ENCODE peak calls at places on chromosomes 6 and 20, in eight cellular contexts. F is A673; B is mucosa of gallbladder; A is HT1080; K is stimulated activated CD4-positive, alpha-beta T cell treated with anti-CD3 and anti-CD28 coated beads, Interleukin-12 subunit alpha, Interleukin-12 subunit beta, amount 100 ng/mL, for 4 hours; O is HEK293T; C is kidney; N is effector memory CD4-positive, alpha-beta T cell. V is an unnamed sample.

GRCh38 chr20:48599748-48600469 is 227.9 kb downstream of the PREX1 start:
- DNase-seq in F (no peak), B (no peak), A (no peak), K (no peak), O (no peak), C (peak; percentile 37), N (no peak), V (peak; percentile 40)

GRCh38 chr6:99092461-99092860 is 144.7 kb upstream of the FBXL4 start:
- DNase-seq in F (no peak), B (no peak), A (no peak), K (no peak), O (no peak), C (no peak), N (no peak), V (no peak)

GRCh38 chr6:87671555-87672029 is 30.4 kb downstream of the AKIRIN2 start:
- DNase-seq in F (no peak), B (no peak), A (no peak), K (no peak), O (no peak), C (no peak), N (no peak), V (no peak)

GRCh38 chr6:79269877-79270276 is 35.4 kb upstream of the HMGN3 start:
- DNase-seq in F (no peak), B (no peak), A (peak; percentile 47), K (no peak), O (no peak), C (no peak), N (no peak), V (no peak)

GRCh38 chr6:43505718-43506117 is 4.4 kb downstream of the LRRC73 start:
- DNase-seq in F (no peak), B (no peak), A (no peak), K (no peak), O (no peak), C (no peak), N (no peak), V (no peak)

GRCh38 chr6:118324081-118324480 is 224.0 kb upstream of the PLN start:
- DNase-seq in F (no peak), B (no peak), A (no peak), K (no peak), O (no peak), C (no peak), N (no peak), V (no peak)

GRCh38 chr6:106116125-106116524 is 30.0 kb downstream of the PRDM1 start:
- DNase-seq in F (no peak), B (peak; percentile 35), A (no peak), K (no peak), O (no peak), C (no peak), N (no peak), V (no peak)

GRCh38 chr6:53441035-53441493 is 92.3 kb upstream of the ELOVL5 start:
- DNase-seq in F (no peak), B (no peak), A (no peak), K (no peak), O (no peak), C (no peak), N (no peak), V (no peak)

GRCh38 chr6:43516367-43516696 is 394 bp downstream of the YIPF3 start:
- DNase-seq in F (no peak), B (no peak), A (no peak), K (no peak), O (no peak), C (no peak), N (no peak), V (no peak)

GRCh38 chr20:34099675-34100074 is 12.4 kb downstream of the EIF2S2 start:
- DNase-seq in F (no peak), B (no peak), A (no peak), K (no peak), O (no peak), C (no peak), N (no peak), V (no peak)

GRCh38 chr6:164832410-164832809 is 477.0 kb downstream of the C6orf118 start:
- DNase-seq in F (no peak), B (no peak), A (peak; percentile 10), K (no peak), O (no peak), C (no peak), N (no peak), V (no peak)

GRCh38 chr6:23478324-23478723 is 647.7 kb upstream of the NRSN1 start:
- DNase-seq in F (peak; percentile 21), B (no peak), A (no peak), K (no peak), O (no peak), C (no peak), N (no peak), V (no peak)

GRCh38 chr20:10508060-10508459 is 73.0 kb downstream of the SLX4IP start:
- DNase-seq in F (no peak), B (no peak), A (no peak), K (no peak), O (no peak), C (no peak), N (no peak), V (peak; percentile 84)

GRCh38 chr6:143279385-143279784 is 171.1 kb downstream of the ADAT2 start:
- DNase-seq in F (peak; percentile 3), B (no peak), A (peak; percentile 47), K (peak; percentile 6), O (peak; percentile 51), C (no peak), N (no peak), V (no peak)

GRCh38 chr6:134007077-134007476 is 45.3 kb downstream of the SLC2A12 start:
- DNase-seq in F (no peak), B (peak; percentile 81), A (no peak), K (no peak), O (no peak), C (peak; percentile 84), N (no peak), V (no peak)

GRCh38 chr6:36938536-36938935 is 16.0 kb upstream of the PI16 start:
- DNase-seq in F (no peak), B (no peak), A (peak; percentile 50), K (no peak), O (no peak), C (no peak), N (no peak), V (no peak)

V was measured in sigmoid colon.